ENCODE peak calls at places on chromosomes 1 and 21, in eight cellular contexts. One of them, this sample, is unnamed.

GRCh38 chr1:171137580-171137979 is 46.9 kb downstream of the FMO3 start:
- DNase-seq in heart left ventricle: no peak
- DNase-seq in uterus: no peak
- DNase-seq in tibial artery: no peak
- DNase-seq in H9: no peak
- DNase-seq in left ventricle myocardium inferior: no peak
- DNase-seq in upper lobe of right lung: no peak
- DNase-seq in stomach: no peak
- DNase-seq in this sample: no peak

GRCh38 chr1:187129132-187129531 is 300.4 kb downstream of the PLA2G4A start:
- DNase-seq in heart left ventricle: no peak
- DNase-seq in uterus: no peak
- DNase-seq in tibial artery: no peak
- DNase-seq in H9: no peak
- DNase-seq in left ventricle myocardium inferior: no peak
- DNase-seq in upper lobe of right lung: no peak
- DNase-seq in stomach: no peak
- DNase-seq in this sample: no peak

GRCh38 chr1:170149971-170150370 is 4.2 kb downstream of the NTMT2 start:
- DNase-seq in heart left ventricle: no peak
- DNase-seq in uterus: no peak
- DNase-seq in tibial artery: no peak
- DNase-seq in H9: no peak
- DNase-seq in left ventricle myocardium inferior: no peak
- DNase-seq in upper lobe of right lung: no peak
- DNase-seq in stomach: no peak
- DNase-seq in this sample: no peak

GRCh38 chr21:32977216-32977615 is 48.5 kb upstream of the OLIG2 start:
- DNase-seq in heart left ventricle: no peak
- DNase-seq in uterus: no peak
- DNase-seq in tibial artery: no peak
- DNase-seq in H9: no peak
- DNase-seq in left ventricle myocardium inferior: no peak
- DNase-seq in upper lobe of right lung: no peak
- DNase-seq in stomach: no peak
- DNase-seq in this sample: peak

GRCh38 chr1:223479718-223480425 is 86.7 kb downstream of the CCDC185 start:
- DNase-seq in heart left ventricle: peak
- DNase-seq in uterus: no peak
- DNase-seq in tibial artery: no peak
- DNase-seq in H9: peak
- DNase-seq in left ventricle myocardium inferior: no peak
- DNase-seq in upper lobe of right lung: no peak
- DNase-seq in stomach: no peak
- DNase-seq in this sample: no peak

GRCh38 chr1:212466437-212466836 is 33.7 kb downstream of the NENF start:
- DNase-seq in heart left ventricle: no peak
- DNase-seq in uterus: no peak
- DNase-seq in tibial artery: no peak
- DNase-seq in H9: no peak
- DNase-seq in left ventricle myocardium inferior: no peak
- DNase-seq in upper lobe of right lung: no peak
- DNase-seq in stomach: no peak
- DNase-seq in this sample: no peak

GRCh38 chr1:212104586-212105282 is 69.2 kb downstream of the DTL start:
- DNase-seq in heart left ventricle: no peak
- DNase-seq in uterus: no peak
- DNase-seq in tibial artery: no peak
- DNase-seq in H9: no peak
- DNase-seq in left ventricle myocardium inferior: no peak
- DNase-seq in upper lobe of right lung: no peak
- DNase-seq in stomach: no peak
- DNase-seq in this sample: no peak

GRCh38 chr1:69994261-69994660 is 211.1 kb downstream of the LRRC40 start:
- DNase-seq in heart left ventricle: no peak
- DNase-seq in uterus: no peak
- DNase-seq in tibial artery: no peak
- DNase-seq in H9: no peak
- DNase-seq in left ventricle myocardium inferior: no peak
- DNase-seq in upper lobe of right lung: no peak
- DNase-seq in stomach: no peak
- DNase-seq in this sample: no peak

GRCh38 chr1:8382608-8383525 is 65.0 kb downstream of the SLC45A1 start:
- DNase-seq in heart left ventricle: no peak
- DNase-seq in uterus: no peak
- DNase-seq in tibial artery: peak
- DNase-seq in H9: no peak
- DNase-seq in left ventricle myocardium inferior: no peak
- DNase-seq in upper lobe of right lung: no peak
- DNase-seq in stomach: no peak
- DNase-seq in this sample: no peak

GRCh38 chr1:214551436-214552173 is at the start of gene PTPN14:
- DNase-seq in heart left ventricle: peak
- DNase-seq in uterus: peak
- DNase-seq in tibial artery: peak
- DNase-seq in H9: peak
- DNase-seq in left ventricle myocardium inferior: peak
- DNase-seq in upper lobe of right lung: peak
- DNase-seq in stomach: peak
- DNase-seq in this sample: peak

DNA sequence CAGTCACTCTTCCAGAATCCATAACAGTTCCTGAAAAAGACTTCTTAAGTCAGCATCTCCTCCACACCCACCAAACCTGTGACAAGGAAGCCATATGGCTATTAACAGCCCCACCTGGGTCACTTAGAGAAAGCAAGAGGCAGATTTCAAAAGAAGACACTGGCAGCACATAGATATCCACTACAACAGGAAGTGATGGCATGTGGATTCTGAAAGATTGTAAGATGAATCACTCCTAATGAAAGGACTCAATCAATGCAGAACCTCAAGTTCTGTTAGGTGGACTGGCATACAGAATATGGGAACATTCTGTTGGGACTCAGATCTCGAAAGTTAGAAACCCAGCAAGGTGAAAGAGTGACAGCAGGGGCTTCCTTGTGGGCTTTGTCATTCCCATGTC is 365.9 kb downstream of the TGFB2 start:
- DNase-seq in heart left ventricle: no peak
- DNase-seq in uterus: no peak
- DNase-seq in tibial artery: no peak
- DNase-seq in H9: no peak
- DNase-seq in left ventricle myocardium inferior: no peak
- DNase-seq in upper lobe of right lung: no peak
- DNase-seq in stomach: no peak
- DNase-seq in this sample: no peak
- H3K27ac ChIP-seq in heart left ventricle: no peak
- H3K27ac ChIP-seq in uterus: no peak
- H3K27ac ChIP-seq in tibial artery: no peak
- H3K27ac ChIP-seq in H9: no peak
- H3K27ac ChIP-seq in left ventricle myocardium inferior: no peak
- H3K27ac ChIP-seq in upper lobe of right lung: no peak
- H3K27ac ChIP-seq in stomach: no peak
- H3K27ac ChIP-seq in this sample: no peak

GRCh38 chr1:227521782-227522181 is 41.6 kb upstream of the ZNF678 start:
- DNase-seq in heart left ventricle: no peak
- DNase-seq in uterus: no peak
- DNase-seq in tibial artery: no peak
- DNase-seq in H9: no peak
- DNase-seq in left ventricle myocardium inferior: no peak
- DNase-seq in upper lobe of right lung: no peak
- DNase-seq in stomach: no peak
- DNase-seq in this sample: no peak
- TF ChIP-seq CTCF in heart left ventricle: no peak
- TF ChIP-seq CTCF in uterus: no peak
- TF ChIP-seq CTCF in tibial artery: no peak
- TF ChIP-seq CTCF in H9: no peak
- TF ChIP-seq CTCF in left ventricle myocardium inferior: no peak
- TF ChIP-seq CTCF in upper lobe of right lung: no peak
- TF ChIP-seq CTCF in stomach: no peak
- TF ChIP-seq CTCF in this sample: no peak

GRCh38 chr21:45449658-45450502 is 44.9 kb downstream of the COL18A1 start:
- DNase-seq in heart left ventricle: peak
- DNase-seq in uterus: no peak
- DNase-seq in tibial artery: no peak
- DNase-seq in H9: no peak
- DNase-seq in left ventricle myocardium inferior: peak
- DNase-seq in upper lobe of right lung: no peak
- DNase-seq in stomach: no peak
- DNase-seq in this sample: no peak
- H3K27ac ChIP-seq in heart left ventricle: no peak
- H3K27ac ChIP-seq in uterus: no peak
- H3K27ac ChIP-seq in tibial artery: no peak
- H3K27ac ChIP-seq in H9: no peak
- H3K27ac ChIP-seq in left ventricle myocardium inferior: no peak
- H3K27ac ChIP-seq in upper lobe of right lung: no peak
- H3K27ac ChIP-seq in stomach: no peak
- H3K27ac ChIP-seq in this sample: no peak

GRCh38 chr21:41074607-41075184 is 93.3 kb upstream of the BACE2 start:
- DNase-seq in heart left ventricle: no peak
- DNase-seq in uterus: no peak
- DNase-seq in tibial artery: no peak
- DNase-seq in H9: no peak
- DNase-seq in left ventricle myocardium inferior: no peak
- DNase-seq in upper lobe of right lung: no peak
- DNase-seq in stomach: no peak
- DNase-seq in this sample: no peak

GRCh38 chr21:41069305-41069642 is 98.7 kb upstream of the BACE2 start:
- DNase-seq in heart left ventricle: no peak
- DNase-seq in uterus: no peak
- DNase-seq in tibial artery: no peak
- DNase-seq in H9: no peak
- DNase-seq in left ventricle myocardium inferior: no peak
- DNase-seq in upper lobe of right lung: no peak
- DNase-seq in stomach: no peak
- DNase-seq in this sample: no peak

GRCh38 chr21:41075668-41076463 is 92.1 kb upstream of the BACE2 start:
- DNase-seq in heart left ventricle: no peak
- DNase-seq in uterus: no peak
- DNase-seq in tibial artery: no peak
- DNase-seq in H9: no peak
- DNase-seq in left ventricle myocardium inferior: no peak
- DNase-seq in upper lobe of right lung: no peak
- DNase-seq in stomach: no peak
- DNase-seq in this sample: no peak

GRCh38 chr21:41068411-41069304 is 99.3 kb upstream of the BACE2 start:
- DNase-seq in heart left ventricle: peak
- DNase-seq in uterus: peak
- DNase-seq in tibial artery: peak
- DNase-seq in H9: peak
- DNase-seq in left ventricle myocardium inferior: peak
- DNase-seq in upper lobe of right lung: peak
- DNase-seq in stomach: peak
- DNase-seq in this sample: peak

GRCh38 chr21:41071410-41071809 is 96.5 kb upstream of the BACE2 start:
- DNase-seq in heart left ventricle: no peak
- DNase-seq in uterus: no peak
- DNase-seq in tibial artery: no peak
- DNase-seq in H9: peak
- DNase-seq in left ventricle myocardium inferior: no peak
- DNase-seq in upper lobe of right lung: no peak
- DNase-seq in stomach: no peak
- DNase-seq in this sample: no peak
- TF ChIP-seq CTCF in heart left ventricle: no peak
- TF ChIP-seq CTCF in uterus: no peak
- TF ChIP-seq CTCF in tibial artery: no peak
- TF ChIP-seq CTCF in H9: peak
- TF ChIP-seq CTCF in left ventricle myocardium inferior: no peak
- TF ChIP-seq CTCF in upper lobe of right lung: no peak
- TF ChIP-seq CTCF in stomach: no peak
- TF ChIP-seq CTCF in this sample: no peak

DNA sequence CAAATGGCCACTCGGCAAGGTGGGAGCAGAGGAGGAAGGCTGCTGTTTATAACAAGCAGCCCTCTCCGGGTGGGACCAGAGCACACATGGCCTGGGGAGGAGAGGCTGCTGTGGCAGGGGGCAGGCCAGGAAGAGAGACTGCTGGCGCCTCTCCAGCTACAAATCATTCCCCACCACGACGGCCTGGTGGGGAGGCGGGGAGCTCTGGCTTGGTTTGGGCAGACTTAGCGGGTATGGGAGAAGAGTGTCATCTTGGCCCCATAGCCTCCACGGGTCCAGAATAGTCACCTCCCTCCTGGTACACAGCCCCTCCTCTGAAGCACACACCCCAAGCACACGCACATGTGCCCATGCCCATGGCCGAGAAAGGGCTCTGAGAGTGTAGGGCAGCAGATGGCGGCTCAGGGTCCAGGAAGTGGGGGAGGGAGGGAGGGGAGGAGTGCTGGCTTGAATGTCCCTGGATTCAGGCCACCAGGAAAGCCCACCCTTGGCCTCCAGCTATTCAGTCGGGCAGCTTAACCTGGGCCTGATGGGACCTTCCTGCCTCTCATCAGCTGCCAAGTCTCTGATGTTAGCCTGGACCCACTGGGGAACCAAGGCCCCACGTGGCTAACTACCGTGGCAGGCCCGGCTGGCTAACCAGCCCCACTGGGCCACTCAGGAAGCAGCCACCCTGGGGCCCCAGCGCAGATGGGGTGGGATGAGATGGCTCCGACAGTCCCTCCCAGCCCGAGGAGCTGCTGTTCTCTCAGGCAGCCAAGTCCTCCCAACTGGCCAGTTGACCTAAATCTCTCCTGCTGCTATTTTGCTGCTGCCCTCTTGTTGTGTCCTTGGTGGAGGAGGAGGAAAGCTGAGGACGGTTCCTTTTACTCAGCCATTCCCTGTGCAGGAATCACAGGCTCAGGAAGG is 10.9 kb downstream of the LRP8 start:
- DNase-seq in heart left ventricle: peak
- DNase-seq in uterus: no peak
- DNase-seq in tibial artery: no peak
- DNase-seq in H9: no peak
- DNase-seq in left ventricle myocardium inferior: no peak
- DNase-seq in upper lobe of right lung: no peak
- DNase-seq in stomach: no peak
- DNase-seq in this sample: no peak
- H3K27ac ChIP-seq in heart left ventricle: no peak
- H3K27ac ChIP-seq in uterus: no peak
- H3K27ac ChIP-seq in tibial artery: no peak
- H3K27ac ChIP-seq in H9: no peak
- H3K27ac ChIP-seq in left ventricle myocardium inferior: no peak
- H3K27ac ChIP-seq in upper lobe of right lung: no peak
- H3K27ac ChIP-seq in stomach: no peak
- H3K27ac ChIP-seq in this sample: no peak

GRCh38 chr1:24931481-24932221 is 1.6 kb upstream of the RUNX3 start:
- DNase-seq in heart left ventricle: no peak
- DNase-seq in uterus: no peak
- DNase-seq in tibial artery: no peak
- DNase-seq in H9: peak
- DNase-seq in left ventricle myocardium inferior: no peak
- DNase-seq in upper lobe of right lung: no peak
- DNase-seq in stomach: no peak
- DNase-seq in this sample: no peak
- TF ChIP-seq CTCF in heart left ventricle: no peak
- TF ChIP-seq CTCF in uterus: no peak
- TF ChIP-seq CTCF in tibial artery: no peak
- TF ChIP-seq CTCF in H9: no peak
- TF ChIP-seq CTCF in left ventricle myocardium inferior: no peak
- TF ChIP-seq CTCF in upper lobe of right lung: no peak
- TF ChIP-seq CTCF in stomach: no peak
- TF ChIP-seq CTCF in this sample: no peak